ENCODE peak calls at places on chromosomes 1 and 21, in six cellular contexts. A is uterus, F is esophagus squamous epithelium, V is tibial nerve, J is cardiac muscle cell, Y is BE2C. R is an unnamed sample.
A peak's percentile ranks its signal among the peaks of the same experiment; 100 is the strongest.

GRCh38 chr1:155938220-155938627 is 3.2 kb upstream of the RXFP4 start:
- DNase-seq in V (peak; percentile 60), F (no peak), Y (peak; percentile 44), A (no peak), J (peak; percentile 77), R (no peak)

GRCh38 chr1:162905759-162906158 is 44.8 kb upstream of the CCDC190 start:
- DNase-seq in V (no peak), A (no peak), F (no peak), Y (no peak), J (no peak), R (no peak)

GRCh38 chr1:240965581-240966091 is 353.7 kb upstream of the GREM2 start:
- DNase-seq in J (peak; percentile 51), Y (no peak), A (no peak), V (no peak), F (no peak), R (no peak)

GRCh38 chr1:239843556-239843955 is 248.1 kb upstream of the FMN2 start:
- DNase-seq in Y (no peak), V (no peak), A (no peak), F (no peak), J (no peak), R (no peak)

GRCh38 chr1:112818990-112819689 is 104.0 kb upstream of the PPM1J start:
- DNase-seq in J (no peak), F (no peak), Y (no peak), A (no peak), V (peak; percentile 6), R (no peak)

GRCh38 chr1:203475012-203475981 is at the start of gene PRELP:
- DNase-seq in F (no peak), J (peak; percentile 29), A (peak; percentile 91), V (peak; percentile 88), Y (peak; percentile 36), R (no peak)

GRCh38 chr1:15836772-15837669 is 10.5 kb upstream of the SPEN start:
- DNase-seq in Y (no peak), A (peak; percentile 34), V (no peak), J (no peak), F (peak; percentile 40), R (peak; percentile 58)

GRCh38 chr1:40848530-40849189 is 13.5 kb downstream of the CITED4 start:
- DNase-seq in F (no peak), A (peak; percentile 60), J (peak; percentile 80), V (peak; percentile 49), Y (peak; percentile 51), R (peak; percentile 76)

GRCh38 chr1:233113009-233113712 is 162.8 kb downstream of the NTPCR start:
- DNase-seq in Y (no peak), V (peak; percentile 88), F (peak; percentile 10), A (peak; percentile 88), J (peak; percentile 36), R (peak; percentile 89)

GRCh38 chr1:200379940-200380588 is 29.8 kb downstream of the ZNF281 start:
- DNase-seq in Y (no peak), A (no peak), J (no peak), F (no peak), V (no peak), R (no peak)

GRCh38 chr1:36968730-36969129 is 65.6 kb downstream of the GRIK3 start:
- DNase-seq in F (no peak), Y (peak; percentile 30), V (no peak), J (no peak), A (no peak), R (no peak)

GRCh38 chr1:41391834-41392527 is 30.7 kb downstream of the FOXO6 start:
- DNase-seq in Y (no peak), V (no peak), J (no peak), F (no peak), A (no peak), R (no peak)

GRCh38 chr1:113887776-113888175 is 395 bp upstream of the BCL2L15 start:
- DNase-seq in Y (no peak), V (no peak), F (no peak), A (no peak), J (no peak), R (no peak)

GRCh38 chr1:226948480-226948879 is 8.4 kb downstream of the COQ8A start:
- DNase-seq in V (no peak), Y (no peak), F (no peak), J (no peak), A (no peak), R (no peak)

GRCh38 chr1:80657707-80658106 is 1143.0 kb upstream of the ADGRL2 start:
- DNase-seq in F (no peak), J (no peak), A (no peak), V (no peak), Y (no peak), R (no peak)

GRCh38 chr1:177984761-177985160 is 14.9 kb upstream of the SEC16B start:
- DNase-seq in F (no peak), J (no peak), A (no peak), Y (no peak), V (no peak), R (no peak)

GRCh38 chr1:16375521-16376359 is 8.7 kb downstream of the SZRD1 start:
- DNase-seq in V (no peak), Y (no peak), J (peak; percentile 38), A (no peak), F (no peak), R (no peak)

GRCh38 chr21:39630827-39631226 is 18.1 kb downstream of the B3GALT5 start:
- DNase-seq in A (no peak), J (no peak), V (no peak), F (no peak), Y (no peak), R (no peak)

GRCh38 chr1:57345916-57346315 is 77.9 kb downstream of the DAB1 start:
- DNase-seq in J (no peak), F (no peak), A (no peak), V (no peak), Y (no peak), R (no peak)

GRCh38 chr21:34967509-34968289 is 81.4 kb downstream of the RUNX1 start:
- DNase-seq in Y (no peak), V (no peak), F (no peak), J (no peak), A (no peak), R (no peak)

GRCh38 chr1:93708734-93709481 is 27.3 kb upstream of the BCAR3 start:
- DNase-seq in J (peak; percentile 59), V (no peak), Y (peak; percentile 81), A (peak; percentile 47), F (no peak), R (no peak)

GRCh38 chr1:236158719-236159118 is 16.4 kb downstream of the GPR137B start:
- DNase-seq in Y (no peak), F (no peak), J (no peak), A (no peak), V (no peak), R (no peak)
- H3K4me1 ChIP-seq in Y (no peaks in the 10 kb centered on the region), F (no peaks in the 10 kb centered on the region), J (no peaks in the 10 kb centered on the region), A (no peaks in the 10 kb centered on the region), V (no peaks in the 10 kb centered on the region), R (no peaks in the 10 kb centered on the region)

DNA sequence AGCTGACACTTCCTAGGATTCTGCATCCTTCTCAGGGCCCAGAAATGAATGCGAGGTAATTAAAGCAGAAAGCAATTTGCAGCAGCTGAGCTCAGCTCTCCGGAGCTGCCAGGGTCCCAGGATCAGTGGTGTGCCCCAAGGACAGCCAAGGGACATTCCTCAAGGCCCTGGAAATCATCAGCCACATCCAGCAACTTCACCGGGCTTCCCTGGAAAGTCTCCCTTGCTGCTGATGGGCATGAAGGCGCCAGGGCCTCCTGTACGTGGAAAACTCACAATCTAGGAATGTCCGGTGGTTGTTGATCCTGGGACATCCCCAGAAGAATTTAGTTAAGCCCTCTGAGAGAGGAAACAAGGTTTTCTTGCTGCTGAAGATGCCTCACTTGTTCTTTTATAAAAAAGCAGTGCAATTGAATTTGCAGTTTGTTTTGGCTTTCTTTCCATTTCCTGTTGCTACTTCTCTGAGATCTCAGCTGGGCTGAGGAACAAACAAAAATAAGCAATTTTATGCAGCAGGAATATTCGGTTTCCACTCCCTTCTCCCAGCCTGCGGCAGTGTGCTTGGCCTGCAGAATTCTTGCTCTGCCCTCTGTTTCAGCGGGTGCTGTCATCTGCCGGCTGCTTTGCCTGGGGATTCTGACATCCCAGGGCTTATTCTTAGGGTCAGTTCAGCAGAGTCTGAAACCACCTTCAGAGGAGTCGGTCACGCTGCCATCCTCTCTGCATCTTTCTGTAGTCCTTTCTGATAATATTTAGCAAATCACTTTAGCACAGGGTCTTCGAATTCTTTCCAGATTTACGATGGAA is 85.9 kb downstream of the TCP10L start:
- DNase-seq in F (no peak), A (no peak), Y (no peak), J (peak; percentile 46), V (no peak), R (no peak)
- TF ChIP-seq CTCF in F (no peak), A (no peak), Y (no peak), J (peak; percentile 7), V (no peak), R (no peak)

GRCh38 chr1:235402457-235403200 is 35.4 kb downstream of the TBCE start:
- DNase-seq in F (no peak), J (no peak), A (no peak), V (no peak), Y (no peak), R (no peak)

GRCh38 chr1:235403598-235403997 is 36.4 kb downstream of the TBCE start:
- DNase-seq in J (no peak), A (no peak), V (no peak), F (no peak), Y (no peak), R (no peak)

GRCh38 chr1:235407419-235407818 is 40.2 kb downstream of the TBCE start:
- DNase-seq in Y (no peak), F (no peak), A (no peak), V (no peak), J (no peak), R (no peak)

GRCh38 chr1:235401251-235401650 is 34.0 kb downstream of the TBCE start:
- DNase-seq in V (no peak), F (no peak), A (no peak), J (no peak), Y (no peak), R (no peak)

DNA sequence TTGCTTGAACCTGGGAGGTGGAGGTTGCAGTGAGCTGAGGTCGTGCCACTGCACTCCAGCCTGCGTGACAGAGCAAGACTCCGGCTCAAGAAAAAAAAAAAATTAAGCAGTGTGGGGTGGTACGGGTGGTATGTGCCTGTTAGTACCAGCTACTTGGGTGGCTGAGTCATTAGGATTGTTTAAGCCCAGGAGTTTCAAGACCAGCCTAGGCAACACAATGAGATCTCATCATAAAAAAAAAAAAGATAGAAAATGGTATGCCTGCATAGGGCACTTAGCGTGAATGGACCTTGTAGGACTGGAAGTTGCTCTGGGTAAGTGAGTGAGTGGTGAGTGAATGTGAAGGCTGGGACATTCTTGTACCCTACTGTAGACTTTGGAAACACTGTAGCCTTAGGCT is 37.0 kb downstream of the TBCE start:
- DNase-seq in V (no peak), F (no peak), A (no peak), J (no peak), Y (no peak), R (no peak)
- H3K4me1 ChIP-seq in V (no peaks in the 10 kb centered on the region), F (no peaks in the 10 kb centered on the region), A (no peaks in the 10 kb centered on the region), J (no peaks in the 10 kb centered on the region), Y (peaks cover 7% of the 10 kb centered on the region), R (peaks cover 7% of the 10 kb centered on the region)

DNA sequence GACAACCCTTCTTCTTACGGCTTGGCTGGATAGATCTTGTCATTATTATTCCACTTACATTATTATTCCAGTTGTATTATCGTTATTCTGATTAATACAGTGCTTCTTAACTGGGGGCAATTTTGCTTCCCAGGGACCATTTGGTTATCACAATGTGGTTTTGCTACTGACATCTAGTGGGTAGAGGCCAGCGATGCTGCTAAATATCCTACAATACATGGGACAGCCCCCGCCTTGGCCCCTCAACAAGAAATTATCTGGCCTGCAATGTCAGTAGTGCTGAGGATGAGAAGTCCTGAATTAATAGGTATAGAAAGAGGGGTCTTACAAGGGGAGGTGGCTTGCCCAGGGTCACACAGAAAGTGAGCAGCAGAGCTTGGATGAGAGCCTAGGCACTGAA is 105.6 kb downstream of the PTPRU start:
- DNase-seq in F (no peak), A (no peak), V (no peak), Y (no peak), J (peak; percentile 18), R (no peak)
- TF ChIP-seq CTCF in F (no peak), A (no peak), V (no peak), Y (peak; percentile 23), J (peak; percentile 29), R (no peak)

GRCh38 chr1:42935313-42935624 is 23.4 kb downstream of the SLC2A1 start:
- DNase-seq in V (no peak), J (no peak), A (peak; percentile 8), F (no peak), Y (no peak), R (peak; percentile 64)
- H3K4me1 ChIP-seq in V (peaks cover 67% of the 10 kb centered on the region), J (peaks cover 14% of the 10 kb centered on the region), A (peaks cover 5% of the 10 kb centered on the region), F (peaks cover 100% of the 10 kb centered on the region), Y (peaks cover 16% of the 10 kb centered on the region), R (peaks cover 50% of the 10 kb centered on the region)